ENCODE peak calls at places on chromosomes 3 and 15, in seven cellular contexts. G is colonic mucosa; Q is Calu3; J is CD4-positive, alpha-beta T cell; F is fibroblast of the aortic adventitia; I is fibroblast of mammary gland; P is thoracic aorta. Z is an unnamed sample.
A peak's percentile ranks its signal among the peaks of the same experiment; 100 is the strongest.

GRCh38 chr15:92848464-92848851 is 51.7 kb upstream of the CHD2 start:
- DNase-seq in G (no peak), Q (no peak), J (no peak), F (no peak), I (no peak), P (no peak), Z (no peak)

GRCh38 chr3:139310474-139310933 is 33.3 kb upstream of the MRPS22 start:
- DNase-seq in G (no peak), Q (no peak), J (no peak), F (peak; percentile 87), I (peak; percentile 98), P (no peak), Z (no peak)

GRCh38 chr15:40379853-40380252 is 2.7 kb upstream of the KNSTRN start:
- DNase-seq in G (no peak), Q (peak; percentile 60), J (no peak), F (peak; percentile 99), I (peak; percentile 99), P (peak; percentile 54), Z (peak; percentile 42)

GRCh38 chr3:59809016-59809415 is 759.2 kb upstream of the CFAP20DC start:
- DNase-seq in G (no peak), Q (no peak), J (no peak), F (peak; percentile 24), I (peak; percentile 90), P (no peak), Z (no peak)

GRCh38 chr15:63974036-63974435 is 72.2 kb downstream of the DAPK2 start:
- DNase-seq in G (no peak), Q (no peak), J (no peak), F (no peak), I (no peak), P (no peak), Z (no peak)

GRCh38 chr3:147730311-147730710 is 321.1 kb downstream of the ZIC1 start:
- DNase-seq in G (no peak), Q (no peak), J (no peak), F (no peak), I (no peak), P (no peak), Z (no peak)

GRCh38 chr15:41917767-41918430 is 24.0 kb upstream of the SPTBN5 start:
- DNase-seq in G (no peak), Q (peak; percentile 62), J (no peak), F (peak; percentile 83), I (peak; percentile 71), P (no peak), Z (peak; percentile 85)

GRCh38 chr3:63864008-63864871 is 573 bp downstream of the ATXN7 start:
- DNase-seq in G (peak; percentile 52), Q (peak; percentile 41), J (peak; percentile 17), F (no peak), I (no peak), P (no peak), Z (peak; percentile 45)

GRCh38 chr3:29637093-29637492 is 356.2 kb downstream of the RBMS3 start:
- DNase-seq in G (no peak), Q (no peak), J (no peak), F (no peak), I (peak; percentile 15), P (no peak), Z (no peak)

GRCh38 chr15:63056843-63057242 is 14.3 kb downstream of the TPM1 start:
- DNase-seq in G (no peak), Q (no peak), J (no peak), F (peak; percentile 49), I (no peak), P (no peak), Z (peak; percentile 58)

GRCh38 chr15:76391309-76391708 is 54.7 kb downstream of the ISL2 start:
- DNase-seq in G (no peak), Q (no peak), J (no peak), F (no peak), I (no peak), P (no peak), Z (no peak)

GRCh38 chr15:67135494-67135893 is 70.1 kb downstream of the SMAD3 start:
- DNase-seq in G (peak; percentile 59), Q (no peak), J (no peak), F (peak; percentile 86), I (no peak), P (no peak), Z (peak; percentile 47)

GRCh38 chr15:66802087-66803001 is 100.3 kb downstream of the SMAD6 start:
- DNase-seq in G (no peak), Q (no peak), J (no peak), F (peak; percentile 74), I (peak; percentile 46), P (no peak), Z (no peak)

GRCh38 chr3:53346514-53346913 is 829 bp downstream of the DCP1A start:
- DNase-seq in G (peak; percentile 26), Q (no peak), J (no peak), F (no peak), I (peak; percentile 38), P (no peak), Z (no peak)

GRCh38 chr15:66704783-66705113 is 2.7 kb downstream of the SMAD6 start:
- DNase-seq in G (peak; percentile 66), Q (peak; percentile 41), J (no peak), F (no peak), I (no peak), P (no peak), Z (peak; percentile 21)

GRCh38 chr3:58704745-58705144 is 38.2 kb upstream of the FAM3D start:
- DNase-seq in G (no peak), Q (peak; percentile 21), J (no peak), F (no peak), I (no peak), P (no peak), Z (no peak)

GRCh38 chr3:3170998-3171397 is 8.5 kb downstream of the CRBN start:
- DNase-seq in G (no peak), Q (no peak), J (no peak), F (peak; percentile 46), I (peak; percentile 49), P (no peak), Z (no peak)

GRCh38 chr3:39180546-39181346 is 11.6 kb downstream of the XIRP1 start:
- DNase-seq in G (peak; percentile 95), Q (peak; percentile 89), J (peak; percentile 84), F (peak; percentile 71), I (peak; percentile 76), P (peak; percentile 79), Z (peak; percentile 98)

GRCh38 chr3:159340877-159341500 is 539.1 kb downstream of the MFSD1 start:
- DNase-seq in G (no peak), Q (no peak), J (no peak), F (peak; percentile 16), I (no peak), P (no peak), Z (no peak)

GRCh38 chr3:89851974-89852621 is 744.7 kb downstream of the EPHA3 start:
- DNase-seq in G (peak; percentile 31), Q (peak; percentile 78), J (no peak), F (peak; percentile 5), I (peak; percentile 1), P (no peak), Z (peak; percentile 19)

GRCh38 chr15:96340611-96341464 is 10.3 kb downstream of the NR2F2 start:
- DNase-seq in G (peak; percentile 41), Q (no peak), J (no peak), F (peak; percentile 66), I (peak; percentile 73), P (no peak), Z (no peak)
- TF ChIP-seq CTCF in G (no peak), Q (no peak), J (no peak), F (no peak), I (no peak), P (no peak), Z (no peak)

DNA sequence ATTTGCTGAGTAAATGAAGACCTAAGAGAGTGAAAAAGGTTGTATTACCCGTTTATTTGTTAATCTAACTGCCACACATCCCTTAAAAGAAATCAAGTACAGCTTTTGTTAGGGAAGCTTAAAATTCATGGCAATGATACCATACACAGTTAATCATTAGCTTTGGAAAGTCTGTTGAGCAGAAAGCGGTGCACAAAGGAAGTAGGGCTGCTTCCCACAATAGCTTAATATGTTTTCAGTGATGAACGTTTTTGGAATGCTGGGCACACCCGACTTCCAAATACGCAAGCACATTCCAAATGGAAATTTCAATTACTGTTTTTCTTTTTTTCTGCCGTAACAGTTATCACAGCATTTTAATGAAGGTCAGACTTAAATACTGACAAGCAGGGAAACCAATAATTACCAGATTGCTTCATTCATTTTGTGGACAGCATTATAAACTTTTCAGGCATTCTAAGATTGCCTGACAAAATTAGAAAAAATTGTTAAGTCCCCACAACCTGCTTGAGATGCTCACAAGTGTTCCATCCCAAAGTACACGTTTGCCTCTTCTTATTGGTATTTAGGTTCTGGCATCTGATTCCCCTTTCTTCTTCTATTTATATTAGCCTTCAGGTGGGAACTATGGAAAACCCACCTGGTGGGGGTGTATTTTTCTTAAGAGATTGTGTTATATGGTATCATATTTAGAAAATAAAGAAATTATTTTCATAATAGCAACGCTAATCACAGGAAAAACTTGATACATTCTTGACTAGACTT is 1.1 kb upstream of the ECT2 start:
- DNase-seq in G (peak; percentile 48), Q (peak; percentile 80), J (no peak), F (peak; percentile 99), I (peak; percentile 96), P (peak; percentile 7), Z (peak; percentile 37)
- TF ChIP-seq CTCF in G (no peak), Q (no peak), J (no peak), F (no peak), I (no peak), P (no peak), Z (no peak)

GRCh38 chr15:23065836-23066235 is 26.5 kb upstream of the TUBGCP5 start:
- DNase-seq in G (no peak), Q (no peak), J (no peak), F (no peak), I (no peak), P (no peak), Z (no peak)

GRCh38 chr15:23067416-23067815 is 28.0 kb upstream of the TUBGCP5 start:
- DNase-seq in G (no peak), Q (no peak), J (no peak), F (no peak), I (no peak), P (no peak), Z (no peak)

GRCh38 chr15:23069496-23070166 is 30.3 kb upstream of the TUBGCP5 start:
- DNase-seq in G (no peak), Q (no peak), J (no peak), F (no peak), I (no peak), P (no peak), Z (no peak)

DNA sequence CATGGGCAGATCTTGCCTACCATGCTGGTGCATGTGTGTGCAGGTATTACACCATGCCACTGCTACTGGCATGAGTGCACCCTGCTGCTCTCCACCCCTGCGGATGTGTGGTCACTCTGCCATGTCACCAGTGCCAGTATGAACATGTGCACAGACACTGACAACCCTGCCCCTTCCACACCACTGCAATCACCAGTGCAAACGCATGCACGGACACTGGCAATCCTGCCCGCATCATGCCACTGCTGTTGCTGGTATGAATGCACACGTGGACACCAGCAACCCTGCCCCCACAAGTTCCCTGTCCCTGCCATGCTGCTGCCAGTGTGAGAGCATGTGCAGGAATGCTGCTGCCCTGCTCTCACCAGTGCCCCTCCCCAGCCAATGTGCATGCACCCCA is 24.8 kb upstream of the TUBGCP5 start:
- DNase-seq in G (no peak), Q (no peak), J (no peak), F (no peak), I (no peak), P (no peak), Z (no peak)
- TF ChIP-seq CTCF in G (no peak), Q (no peak), J (no peak), F (no peak), I (no peak), P (no peak), Z (no peak)

DNA sequence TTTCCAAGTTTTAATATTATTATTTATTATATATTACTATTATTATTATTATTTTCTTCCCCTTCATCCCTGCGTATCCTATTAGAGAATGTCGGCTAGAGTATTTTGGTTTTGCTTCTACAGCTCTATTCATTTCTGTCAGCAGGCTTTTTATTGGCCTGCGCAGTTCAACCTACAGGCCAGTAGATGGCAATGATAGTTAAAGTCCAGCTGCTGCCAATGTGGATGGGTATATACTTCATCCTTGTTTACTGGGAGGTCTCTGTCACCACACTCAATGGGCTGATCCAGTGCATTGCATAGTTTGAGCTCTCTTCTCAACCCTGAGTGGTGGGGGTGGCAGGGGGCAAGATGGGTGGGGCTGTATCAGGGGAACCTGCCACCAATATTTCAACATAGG is 799.8 kb downstream of the NSUN3 start:
- DNase-seq in G (no peak), Q (peak; percentile 17), J (no peak), F (peak; percentile 1), I (peak; percentile 5), P (no peak), Z (no peak)
- TF ChIP-seq CTCF in G (peak; percentile 48), Q (peak; percentile 56), J (no peak), F (peak; percentile 44), I (peak; percentile 40), P (no peak), Z (peak; percentile 36)